ENCODE peak calls at places on chromosomes 5 and 9, in four cellular contexts. I is right cardiac atrium, K is RWPE2, T is skeletal muscle cell. S is an unnamed sample.

GRCh38 chr9:135246248-135247173 is 159.0 kb downstream of the OLFM1 start:
- DNase-seq in I (peak), K (peak), T (no peak), S (no peak)

GRCh38 chr9:102360846-102361245 is 622.4 kb upstream of the GRIN3A start:
- DNase-seq in I (no peak), K (no peak), T (no peak), S (no peak)

GRCh38 chr5:371811-372555 is 50.5 kb downstream of the AHRR start:
- DNase-seq in I (no peak), K (peak), T (no peak), S (no peak)

GRCh38 chr9:93592389-93593021 is 16.1 kb downstream of the PHF2 start:
- DNase-seq in I (no peak), K (no peak), T (no peak), S (no peak)

GRCh38 chr9:89666364-89666763 is 61.6 kb downstream of the GADD45G start:
- DNase-seq in I (no peak), K (no peak), T (no peak), S (no peak)

GRCh38 chr5:74667396-74667795 is 17.6 kb upstream of the HEXB start:
- DNase-seq in I (no peak), K (no peak), T (no peak), S (no peak)

GRCh38 chr5:1808466-1808865 is 7.3 kb downstream of the NDUFS6 start:
- DNase-seq in I (no peak), K (no peak), T (peak), S (no peak)

GRCh38 chr9:129568560-129569505 is 52.1 kb downstream of the C9orf50 start:
- DNase-seq in I (peak), K (no peak), T (no peak), S (no peak)

GRCh38 chr9:136311037-136311432 is 7.1 kb upstream of the CCDC187 start:
- DNase-seq in I (peak), K (no peak), T (no peak), S (no peak)

GRCh38 chr5:134227259-134227658 is 1.4 kb upstream of the PPP2CA start:
- DNase-seq in I (no peak), K (no peak), T (no peak), S (no peak)

GRCh38 chr5:72199681-72200080 is 92.4 kb downstream of the MAP1B start:
- DNase-seq in I (no peak), K (no peak), T (no peak), S (no peak)

GRCh38 chr9:129972816-129973215 is 70.2 kb downstream of the FNBP1 start:
- DNase-seq in I (no peak), K (no peak), T (no peak), S (no peak)

GRCh38 chr5:148690945-148691344 is 36.6 kb upstream of the HTR4 start:
- DNase-seq in I (no peak), K (no peak), T (no peak), S (no peak)

GRCh38 chr5:172887735-172888134 is 53.7 kb downstream of the ERGIC1 start:
- DNase-seq in I (peak), K (no peak), T (peak), S (no peak)

GRCh38 chr9:91364005-91364404 is 2.3 kb upstream of the AUH start:
- DNase-seq in I (no peak), K (no peak), T (no peak), S (no peak)

GRCh38 chr9:97594414-97594921 is 38.7 kb downstream of the TSTD2 start:
- DNase-seq in I (peak), K (no peak), T (no peak), S (no peak)

GRCh38 chr5:96609369-96609768 is 52.8 kb upstream of the CAST start:
- DNase-seq in I (no peak), K (no peak), T (no peak), S (no peak)

GRCh38 chr5:307306-307705 is 14.2 kb upstream of the AHRR start:
- DNase-seq in I (no peak), K (peak), T (no peak), S (no peak)

GRCh38 chr9:21037278-21037677 is 5.8 kb upstream of the HACD4 start:
- DNase-seq in I (no peak), K (no peak), T (no peak), S (no peak)

GRCh38 chr9:37053684-37054512 is 19.8 kb upstream of the PAX5 start:
- DNase-seq in I (no peak), K (no peak), T (no peak), S (no peak)

GRCh38 chr5:167219296-167219695 is 1072.1 kb upstream of the WWC1 start:
- DNase-seq in I (no peak), K (no peak), T (no peak), S (no peak)